ENCODE peak calls at places on chromosome 14, in six cellular contexts. One of them, this sample, is unnamed.

GRCh38 chr14:99809376-99809775 is 16.2 kb downstream of the EML1 start:
- DNase-seq in GM06990: no peak
- DNase-seq in fibroblast of lung: peak
- DNase-seq in A549: no peak
- DNase-seq in foreskin fibroblast: peak
- DNase-seq in GM23338: no peak
- DNase-seq in this sample: peak

GRCh38 chr14:96363751-96364336 is 518 bp downstream of the GSKIP start:
- DNase-seq in GM23338: peak
- DNase-seq in foreskin fibroblast: peak
- DNase-seq in A549: peak
- DNase-seq in fibroblast of lung: peak
- DNase-seq in GM06990: no peak
- DNase-seq in this sample: no peak

GRCh38 chr14:103132381-103133212 is 9.3 kb downstream of the TNFAIP2 start:
- DNase-seq in GM06990: no peak
- DNase-seq in GM23338: no peak
- DNase-seq in fibroblast of lung: no peak
- DNase-seq in A549: no peak
- DNase-seq in foreskin fibroblast: no peak
- DNase-seq in this sample: no peak

GRCh38 chr14:49960453-49960852 is 67.6 kb downstream of the ARF6 start:
- DNase-seq in foreskin fibroblast: no peak
- DNase-seq in A549: no peak
- DNase-seq in GM06990: no peak
- DNase-seq in fibroblast of lung: no peak
- DNase-seq in GM23338: no peak
- DNase-seq in this sample: no peak

GRCh38 chr14:101665478-101666078 is 95.9 kb upstream of the PPP2R5C start:
- DNase-seq in GM23338: peak
- DNase-seq in fibroblast of lung: peak
- DNase-seq in foreskin fibroblast: peak
- DNase-seq in A549: peak
- DNase-seq in GM06990: peak
- DNase-seq in this sample: no peak

GRCh38 chr14:99541211-99541610 is 60.0 kb downstream of the CCNK start:
- DNase-seq in fibroblast of lung: no peak
- DNase-seq in foreskin fibroblast: no peak
- DNase-seq in GM06990: no peak
- DNase-seq in GM23338: no peak
- DNase-seq in A549: no peak
- DNase-seq in this sample: no peak

GRCh38 chr14:48275301-48275700 is 599.9 kb upstream of the MDGA2 start:
- DNase-seq in A549: no peak
- DNase-seq in foreskin fibroblast: no peak
- DNase-seq in fibroblast of lung: peak
- DNase-seq in GM06990: no peak
- DNase-seq in GM23338: no peak
- DNase-seq in this sample: no peak

GRCh38 chr14:77889971-77890442 is 90.1 kb downstream of the ADCK1 start:
- DNase-seq in foreskin fibroblast: peak
- DNase-seq in GM23338: no peak
- DNase-seq in GM06990: no peak
- DNase-seq in fibroblast of lung: peak
- DNase-seq in A549: no peak
- DNase-seq in this sample: peak

GRCh38 chr14:68975667-68976066 is 3.4 kb downstream of the ACTN1 start:
- DNase-seq in A549: no peak
- DNase-seq in foreskin fibroblast: peak
- DNase-seq in GM23338: no peak
- DNase-seq in fibroblast of lung: peak
- DNase-seq in GM06990: no peak
- DNase-seq in this sample: peak

GRCh38 chr14:52279405-52279804 is 11.9 kb downstream of the PTGDR start:
- DNase-seq in GM23338: no peak
- DNase-seq in fibroblast of lung: peak
- DNase-seq in foreskin fibroblast: peak
- DNase-seq in GM06990: no peak
- DNase-seq in A549: peak
- DNase-seq in this sample: peak

GRCh38 chr14:52840916-52841315 is 49.5 kb upstream of the GNPNAT1 start:
- DNase-seq in A549: peak
- DNase-seq in GM06990: no peak
- DNase-seq in fibroblast of lung: peak
- DNase-seq in GM23338: no peak
- DNase-seq in foreskin fibroblast: peak
- DNase-seq in this sample: no peak

GRCh38 chr14:59407246-59407615 is 57.9 kb downstream of the GPR135 start:
- DNase-seq in GM23338: no peak
- DNase-seq in GM06990: no peak
- DNase-seq in foreskin fibroblast: peak
- DNase-seq in fibroblast of lung: peak
- DNase-seq in A549: no peak
- DNase-seq in this sample: peak

GRCh38 chr14:50985816-50986396 is 41.6 kb upstream of the PYGL start:
- DNase-seq in GM23338: peak
- DNase-seq in fibroblast of lung: no peak
- DNase-seq in A549: no peak
- DNase-seq in foreskin fibroblast: no peak
- DNase-seq in GM06990: no peak
- DNase-seq in this sample: no peak

GRCh38 chr14:67620217-67620789 is 583 bp downstream of the ARG2 start:
- DNase-seq in A549: no peak
- DNase-seq in GM06990: no peak
- DNase-seq in fibroblast of lung: no peak
- DNase-seq in GM23338: peak
- DNase-seq in foreskin fibroblast: peak
- DNase-seq in this sample: no peak

GRCh38 chr14:93888995-93889394 is 38.1 kb upstream of the FAM181A start:
- DNase-seq in A549: no peak
- DNase-seq in foreskin fibroblast: no peak
- DNase-seq in GM23338: no peak
- DNase-seq in GM06990: no peak
- DNase-seq in fibroblast of lung: no peak
- DNase-seq in this sample: no peak

GRCh38 chr14:100711117-100711462 is 15.6 kb upstream of the DLK1 start:
- DNase-seq in foreskin fibroblast: no peak
- DNase-seq in GM06990: no peak
- DNase-seq in GM23338: no peak
- DNase-seq in A549: no peak
- DNase-seq in fibroblast of lung: no peak
- DNase-seq in this sample: no peak

GRCh38 chr14:35215110-35215872 is 76.9 kb upstream of the PSMA6 start:
- DNase-seq in fibroblast of lung: peak
- DNase-seq in GM06990: no peak
- DNase-seq in foreskin fibroblast: peak
- DNase-seq in GM23338: peak
- DNase-seq in A549: peak
- DNase-seq in this sample: peak

GRCh38 chr14:74437654-74438053 is 11.6 kb upstream of the SYNDIG1L start:
- DNase-seq in fibroblast of lung: peak
- DNase-seq in GM06990: no peak
- DNase-seq in A549: no peak
- DNase-seq in foreskin fibroblast: peak
- DNase-seq in GM23338: peak
- DNase-seq in this sample: no peak

GRCh38 chr14:76919811-76920571 is 93.8 kb downstream of the LRRC74A start:
- DNase-seq in A549: peak
- DNase-seq in fibroblast of lung: peak
- DNase-seq in GM06990: no peak
- DNase-seq in GM23338: peak
- DNase-seq in foreskin fibroblast: peak
- DNase-seq in this sample: no peak

GRCh38 chr14:80924365-80925103 is 17.0 kb downstream of the CEP128 start:
- DNase-seq in fibroblast of lung: no peak
- DNase-seq in GM06990: no peak
- DNase-seq in foreskin fibroblast: no peak
- DNase-seq in A549: no peak
- DNase-seq in GM23338: no peak
- DNase-seq in this sample: no peak

GRCh38 chr14:95519699-95520098 is 3.2 kb upstream of the SYNE3 start:
- DNase-seq in GM06990: peak
- DNase-seq in A549: no peak
- DNase-seq in GM23338: no peak
- DNase-seq in fibroblast of lung: peak
- DNase-seq in foreskin fibroblast: peak
- DNase-seq in this sample: peak

GRCh38 chr14:24399981-24400718 is 1.3 kb downstream of the NYNRIN start:
- DNase-seq in fibroblast of lung: no peak
- DNase-seq in foreskin fibroblast: no peak
- DNase-seq in GM06990: no peak
- DNase-seq in A549: no peak
- DNase-seq in GM23338: no peak
- DNase-seq in this sample: no peak
- TF ChIP-seq CTCF in fibroblast of lung: no peak
- TF ChIP-seq CTCF in foreskin fibroblast: no peak
- TF ChIP-seq CTCF in GM06990: no peak
- TF ChIP-seq CTCF in A549: no peak
- TF ChIP-seq CTCF in GM23338: no peak
- TF ChIP-seq CTCF in this sample: no peak

DNA sequence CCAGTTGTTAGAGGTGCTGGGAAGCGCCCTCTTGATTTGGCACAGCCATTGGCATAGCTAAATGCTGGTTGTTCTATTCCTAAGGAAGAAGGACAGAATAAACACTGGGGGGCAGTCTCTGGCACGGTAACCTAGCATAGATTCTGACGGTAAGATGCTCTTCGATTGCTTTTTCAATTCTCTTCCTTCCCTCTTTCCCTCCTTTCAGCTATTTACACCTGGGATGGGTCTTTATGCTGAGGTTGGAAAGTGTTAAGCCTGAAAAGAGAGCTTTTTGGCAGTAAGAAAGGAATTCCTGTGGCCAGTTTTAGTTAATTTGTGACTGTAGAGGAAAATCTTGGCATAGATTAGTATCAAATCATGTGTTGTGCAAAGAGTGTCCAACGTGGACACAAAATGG is 162.8 kb downstream of the SNAPC1 start:
- DNase-seq in GM23338: peak
- DNase-seq in foreskin fibroblast: peak
- DNase-seq in fibroblast of lung: peak
- DNase-seq in GM06990: no peak
- DNase-seq in A549: peak
- DNase-seq in this sample: no peak
- H3K4me3 ChIP-seq in GM23338: no peak
- H3K4me3 ChIP-seq in foreskin fibroblast: no peak
- H3K4me3 ChIP-seq in fibroblast of lung: no peak
- H3K4me3 ChIP-seq in GM06990: no peak
- H3K4me3 ChIP-seq in A549: no peak
- H3K4me3 ChIP-seq in this sample: no peak

DNA sequence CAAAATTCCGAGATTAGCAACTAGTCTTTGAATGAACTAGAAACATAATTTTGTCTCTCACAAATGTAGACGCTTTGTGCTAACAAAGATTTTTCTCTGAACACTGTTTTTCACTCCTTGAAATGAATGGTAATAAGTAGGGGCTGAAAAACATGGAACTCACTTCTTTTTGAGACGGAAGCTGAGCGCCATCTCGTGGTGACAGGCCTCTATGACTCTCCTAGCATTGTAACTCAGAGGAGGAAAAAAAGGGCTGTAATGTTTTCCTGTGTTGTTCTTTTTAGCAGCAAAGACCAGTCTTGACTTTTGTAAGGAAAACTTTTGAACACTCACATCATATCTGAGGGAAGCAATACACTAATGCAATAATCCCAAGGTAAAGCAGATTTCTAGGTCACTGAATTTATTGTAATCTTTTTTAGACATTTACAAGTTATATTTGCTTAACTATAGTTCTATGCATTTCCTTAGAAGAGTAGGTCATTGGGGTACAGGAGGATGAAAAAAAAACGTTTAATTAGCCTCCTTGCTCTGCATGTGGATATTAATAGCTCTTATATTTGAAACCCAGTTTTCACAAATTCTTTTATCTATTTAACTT is 157.3 kb upstream of the FOXG1 start:
- DNase-seq in GM06990: no peak
- DNase-seq in foreskin fibroblast: peak
- DNase-seq in A549: peak
- DNase-seq in fibroblast of lung: peak
- DNase-seq in GM23338: peak
- DNase-seq in this sample: no peak
- TF ChIP-seq CTCF in GM06990: peak
- TF ChIP-seq CTCF in foreskin fibroblast: peak
- TF ChIP-seq CTCF in A549: peak
- TF ChIP-seq CTCF in fibroblast of lung: peak
- TF ChIP-seq CTCF in GM23338: peak
- TF ChIP-seq CTCF in this sample: peak

GRCh38 chr14:91375748-91376452 is 41.7 kb downstream of the CCDC88C start:
- DNase-seq in A549: no peak
- DNase-seq in GM23338: no peak
- DNase-seq in foreskin fibroblast: no peak
- DNase-seq in GM06990: no peak
- DNase-seq in fibroblast of lung: no peak
- DNase-seq in this sample: no peak

GRCh38 chr14:91372680-91373495 is 44.7 kb downstream of the CCDC88C start:
- DNase-seq in fibroblast of lung: no peak
- DNase-seq in GM23338: no peak
- DNase-seq in A549: no peak
- DNase-seq in foreskin fibroblast: no peak
- DNase-seq in GM06990: peak
- DNase-seq in this sample: no peak

GRCh38 chr14:91373591-91374245 is 43.9 kb downstream of the CCDC88C start:
- DNase-seq in GM06990: peak
- DNase-seq in GM23338: no peak
- DNase-seq in foreskin fibroblast: no peak
- DNase-seq in fibroblast of lung: no peak
- DNase-seq in A549: no peak
- DNase-seq in this sample: no peak

GRCh38 chr14:91374897-91375747 is 42.5 kb downstream of the CCDC88C start:
- DNase-seq in fibroblast of lung: no peak
- DNase-seq in GM23338: peak
- DNase-seq in GM06990: no peak
- DNase-seq in foreskin fibroblast: no peak
- DNase-seq in A549: no peak
- DNase-seq in this sample: no peak

DNA sequence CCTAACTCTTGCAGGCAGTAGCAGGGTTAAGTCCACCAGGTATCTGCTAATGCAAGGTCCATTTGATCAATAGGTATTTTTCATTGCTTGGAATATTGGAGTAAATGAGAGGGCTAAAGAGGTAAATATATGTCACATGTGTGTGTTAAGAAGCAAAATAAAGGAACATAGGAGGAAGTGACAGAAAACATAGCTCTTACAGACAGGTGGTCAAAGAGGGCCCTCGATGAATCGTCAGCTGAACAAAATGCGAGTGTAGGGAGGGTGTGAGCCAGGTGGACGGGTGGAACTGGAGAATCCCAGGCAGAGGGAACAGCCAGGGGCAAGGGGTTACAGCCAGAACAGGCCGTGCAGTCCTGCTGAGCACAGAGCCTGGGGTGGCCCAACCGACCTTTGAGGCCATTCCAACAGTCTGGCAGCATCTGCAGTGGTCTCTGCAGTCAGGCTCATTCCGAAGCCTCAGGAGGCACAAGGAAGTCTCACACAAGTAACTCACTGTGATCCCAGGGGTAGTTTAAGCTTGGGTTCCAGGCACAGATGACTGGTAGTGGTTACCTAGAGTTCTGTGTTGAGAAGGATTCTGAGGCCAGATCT is 43.2 kb downstream of the CCDC88C start:
- DNase-seq in GM23338: no peak
- DNase-seq in GM06990: no peak
- DNase-seq in foreskin fibroblast: no peak
- DNase-seq in A549: no peak
- DNase-seq in fibroblast of lung: no peak
- DNase-seq in this sample: no peak
- H3K4me3 ChIP-seq in GM23338: no peak
- H3K4me3 ChIP-seq in GM06990: no peak
- H3K4me3 ChIP-seq in foreskin fibroblast: no peak
- H3K4me3 ChIP-seq in A549: no peak
- H3K4me3 ChIP-seq in fibroblast of lung: no peak
- H3K4me3 ChIP-seq in this sample: no peak

This sample was measured in BJ.